ENCODE peak calls at places on chromosomes 6 and 20, in seven cellular contexts. U is thoracic aorta, E is fibroblast of pulmonary artery, Q is psoas muscle, P is MM.1S, G is sigmoid colon, W is SJSA1. B is an unnamed sample.
A peak's percentile ranks its signal among the peaks of the same experiment; 100 is the strongest.

GRCh38 chr6:105799051-105799450 is 287.1 kb upstream of the PRDM1 start:
- DNase-seq in E (no peak), W (no peak), Q (no peak), G (peak; percentile 71), U (no peak), P (no peak), B (no peak)

GRCh38 chr6:13013681-13014550 is 297.3 kb downstream of the PHACTR1 start:
- DNase-seq in U (no peak), W (no peak), E (peak; percentile 5), Q (no peak), G (no peak), P (no peak), B (no peak)

GRCh38 chr6:67880939-67881705 is 754.0 kb upstream of the ADGRB3 start:
- DNase-seq in P (no peak), W (peak; percentile 0), E (peak; percentile 25), Q (no peak), G (no peak), U (no peak), B (no peak)

GRCh38 chr6:35511183-35511941 is 1.3 kb downstream of the TULP1 start:
- DNase-seq in G (no peak), U (no peak), P (no peak), Q (no peak), W (no peak), E (no peak), B (no peak)

GRCh38 chr6:81683928-81684327 is 68.6 kb downstream of the TENT5A start:
- DNase-seq in Q (no peak), E (peak; percentile 10), P (no peak), U (no peak), W (no peak), G (no peak), B (no peak)

GRCh38 chr20:58829531-58829941 is 21.2 kb downstream of the GNAS-AS1 start:
- DNase-seq in U (no peak), E (peak; percentile 11), G (no peak), W (peak; percentile 76), P (no peak), Q (no peak), B (no peak)

GRCh38 chr6:168428052-168428829 is 12.7 kb upstream of the SMOC2 start:
- DNase-seq in U (no peak), W (no peak), Q (no peak), G (no peak), E (no peak), P (no peak), B (no peak)

GRCh38 chr6:53793318-53793975 is 1.4 kb upstream of the LRRC1 start:
- DNase-seq in P (peak; percentile 84), U (no peak), G (peak; percentile 67), Q (peak; percentile 20), W (peak; percentile 7), E (peak; percentile 62), B (no peak)

GRCh38 chr20:23205656-23206055 is 119.5 kb upstream of the CD93 start:
- DNase-seq in E (peak; percentile 74), W (peak; percentile 38), G (peak; percentile 93), U (peak; percentile 68), Q (peak; percentile 71), P (no peak), B (peak; percentile 25)

GRCh38 chr6:100057941-100058340 is 63.9 kb upstream of the MCHR2 start:
- DNase-seq in Q (no peak), E (no peak), U (no peak), G (no peak), W (no peak), P (no peak), B (no peak)

GRCh38 chr6:43029120-43029519 is 7.7 kb downstream of the RRP36 start:
- DNase-seq in U (no peak), E (no peak), G (no peak), P (no peak), W (no peak), Q (no peak), B (no peak)

GRCh38 chr6:70131528-70131927 is 171.4 kb downstream of the COL9A1 start:
- DNase-seq in E (no peak), P (peak; percentile 79), U (no peak), W (no peak), G (no peak), Q (no peak), B (no peak)

GRCh38 chr20:61301995-61302525 is 50.0 kb downstream of the CDH4 start:
- DNase-seq in P (no peak), U (no peak), E (no peak), Q (no peak), W (no peak), G (no peak), B (no peak)

GRCh38 chr20:23641936-23642751 is 4.4 kb upstream of the CST3 start:
- DNase-seq in G (peak; percentile 84), P (no peak), Q (peak; percentile 72), E (peak; percentile 81), W (no peak), U (no peak), B (no peak)

GRCh38 chr6:127517698-127518097 is 1.4 kb downstream of the MTCL3 start:
- DNase-seq in P (no peak), G (no peak), U (no peak), W (no peak), Q (no peak), E (no peak), B (no peak)
- H3K4me3 ChIP-seq in P (no peak overlapping the region), G (no peak overlapping the region), U (no peak overlapping the region), W (peak overlapping the region; percentile 42), Q (no peak overlapping the region), E (peak overlapping the region; percentile 47), B (no peak overlapping the region)

DNA sequence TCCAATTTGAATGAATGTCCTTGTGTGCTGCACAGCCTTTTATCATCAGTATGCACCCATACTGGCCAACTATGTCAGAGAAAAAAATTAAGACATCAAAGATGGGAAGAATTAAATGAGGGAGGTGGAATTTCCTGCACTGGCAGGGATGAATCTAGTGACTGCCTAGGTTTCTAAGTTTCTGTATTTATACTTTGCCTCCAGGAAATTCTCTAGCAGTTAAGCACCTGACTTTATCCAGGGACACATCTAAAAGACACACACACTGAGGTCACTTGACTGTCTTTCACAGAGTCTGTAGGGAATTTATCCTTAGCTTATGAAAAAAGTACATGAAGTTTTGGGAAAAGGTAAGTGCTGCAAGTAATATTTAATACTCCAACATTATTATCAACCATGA is 636.5 kb upstream of the PTCHD4 start:
- DNase-seq in U (no peak), E (no peak), G (no peak), Q (no peak), P (no peak), W (no peak), B (no peak)
- H3K4me3 ChIP-seq in U (no peak overlapping the region), E (no peak overlapping the region), G (no peak overlapping the region), Q (no peak overlapping the region), P (no peak overlapping the region), W (no peak overlapping the region), B (no peak overlapping the region)

DNA sequence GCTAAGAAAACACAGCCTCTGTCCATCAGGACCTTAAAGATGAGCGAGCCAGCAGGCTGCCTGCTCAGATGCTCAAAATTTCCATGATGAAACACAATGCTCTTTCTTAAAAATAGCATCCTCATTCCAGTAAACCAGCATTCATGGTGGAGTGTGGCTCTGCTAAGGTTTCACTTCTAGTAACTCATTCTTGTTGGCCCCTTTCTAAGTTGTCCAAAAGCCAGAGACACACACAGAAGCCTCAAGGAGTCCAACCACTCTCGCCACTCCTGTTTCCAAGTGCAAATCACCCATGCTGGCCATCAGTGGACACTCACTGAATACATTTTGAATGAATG is 35.8 kb downstream of the ATP9A start:
- DNase-seq in Q (no peak), W (no peak), U (no peak), G (no peak), P (no peak), E (peak; percentile 31), B (no peak)
- H3K4me3 ChIP-seq in Q (no peak overlapping the region), W (no peak overlapping the region), U (peak overlapping the region; percentile 13), G (no peak overlapping the region), P (no peak overlapping the region), E (no peak overlapping the region), B (no peak overlapping the region)

GRCh38 chr6:75414445-75415021 is 79.1 kb downstream of the FILIP1 start:
- DNase-seq in E (no peak), P (no peak), W (no peak), Q (no peak), U (no peak), G (no peak), B (no peak)

GRCh38 chr6:75415804-75416203 is 77.8 kb downstream of the FILIP1 start:
- DNase-seq in P (no peak), E (no peak), G (no peak), Q (no peak), W (no peak), U (no peak), B (no peak)

GRCh38 chr6:75416443-75416842 is 77.2 kb downstream of the FILIP1 start:
- DNase-seq in W (no peak), P (no peak), U (no peak), Q (no peak), E (no peak), G (no peak), B (no peak)

GRCh38 chr6:75409928-75410327 is 83.7 kb downstream of the FILIP1 start:
- DNase-seq in E (no peak), Q (no peak), P (no peak), W (no peak), G (no peak), U (no peak), B (no peak)

DNA sequence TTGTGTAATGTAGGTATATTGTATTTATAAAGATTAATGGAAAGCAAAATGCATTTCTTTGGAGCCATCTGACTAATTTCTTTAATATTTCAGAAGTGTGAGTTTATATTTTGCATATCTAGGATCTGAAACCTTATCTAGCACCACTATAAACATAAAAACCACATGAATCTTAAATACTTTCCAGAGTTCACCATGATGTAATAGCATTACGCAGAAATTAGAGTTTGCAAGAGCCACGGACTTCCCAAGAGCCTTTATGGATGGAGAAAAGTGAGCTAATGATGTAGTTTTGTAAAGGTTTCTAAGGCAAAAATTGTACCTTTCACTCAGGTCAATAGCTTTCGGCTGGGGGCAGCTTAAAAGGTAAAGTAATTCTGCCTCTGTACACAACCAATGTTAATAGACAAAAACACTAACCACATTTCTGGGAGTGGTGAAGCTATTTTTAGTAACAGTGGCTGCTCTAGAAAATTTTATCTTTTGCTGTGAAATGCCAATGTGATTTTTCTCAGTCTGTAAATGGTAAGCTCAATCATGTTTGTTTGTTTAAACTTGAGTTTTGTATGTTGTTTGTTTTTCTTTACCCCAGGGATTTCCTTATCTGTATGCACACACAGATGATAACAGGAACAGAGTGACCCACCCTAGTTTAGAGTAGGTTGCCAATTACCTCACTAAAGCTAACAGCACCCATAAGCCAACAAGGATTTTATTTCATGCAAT is 80.5 kb downstream of the FILIP1 start:
- DNase-seq in E (peak; percentile 58), Q (no peak), P (no peak), W (peak; percentile 41), G (no peak), U (no peak), B (no peak)
- H3K4me3 ChIP-seq in E (no peak overlapping the region), Q (no peak overlapping the region), P (no peak overlapping the region), W (no peak overlapping the region), G (no peak overlapping the region), U (no peak overlapping the region), B (no peak overlapping the region)